ENCODE peak calls at places on chromosomes 16 and 17, in six cellular contexts. I is nephron progenitor cell, H is HFF-Myc, F is left ventricle myocardium inferior, S is neural crest cell, G is K562. K is an unnamed sample.

GRCh38 chr17:39867891-39868553 is at the start of gene ZPBP2:
- DNase-seq in I (no peak), H (no peak), F (no peak), S (no peak), G (no peak), K (no peak)

GRCh38 chr16:78352184-78352583 is 252.7 kb downstream of the WWOX start:
- DNase-seq in I (no peak), H (no peak), F (no peak), S (no peak), G (peak), K (no peak)

GRCh38 chr17:43805117-43805516 is 24.9 kb downstream of the CFAP97D1 start:
- DNase-seq in I (no peak), H (no peak), F (no peak), S (no peak), G (no peak), K (no peak)

GRCh38 chr17:57672205-57672632 is 72.9 kb downstream of the CCDC182 start:
- DNase-seq in I (no peak), H (no peak), F (no peak), S (no peak), G (no peak), K (no peak)

GRCh38 chr17:7081341-7082062 is 1.5 kb upstream of the CLEC10A start:
- DNase-seq in I (no peak), H (no peak), F (no peak), S (no peak), G (no peak), K (no peak)

GRCh38 chr17:67534941-67535340 is 157.9 kb downstream of the PITPNC1 start:
- DNase-seq in I (no peak), H (no peak), F (no peak), S (no peak), G (no peak), K (no peak)

GRCh38 chr17:51224615-51225262 is 35.1 kb downstream of the MBTD1 start:
- DNase-seq in I (no peak), H (no peak), F (no peak), S (no peak), G (no peak), K (no peak)

GRCh38 chr17:79609616-79610150 is 1.2 kb downstream of the RBFOX3 start:
- DNase-seq in I (peak), H (no peak), F (no peak), S (no peak), G (no peak), K (no peak)

GRCh38 chr17:66975614-66976378 is 11.3 kb downstream of the CACNG4 start:
- DNase-seq in I (no peak), H (no peak), F (peak), S (no peak), G (peak), K (no peak)

DNA sequence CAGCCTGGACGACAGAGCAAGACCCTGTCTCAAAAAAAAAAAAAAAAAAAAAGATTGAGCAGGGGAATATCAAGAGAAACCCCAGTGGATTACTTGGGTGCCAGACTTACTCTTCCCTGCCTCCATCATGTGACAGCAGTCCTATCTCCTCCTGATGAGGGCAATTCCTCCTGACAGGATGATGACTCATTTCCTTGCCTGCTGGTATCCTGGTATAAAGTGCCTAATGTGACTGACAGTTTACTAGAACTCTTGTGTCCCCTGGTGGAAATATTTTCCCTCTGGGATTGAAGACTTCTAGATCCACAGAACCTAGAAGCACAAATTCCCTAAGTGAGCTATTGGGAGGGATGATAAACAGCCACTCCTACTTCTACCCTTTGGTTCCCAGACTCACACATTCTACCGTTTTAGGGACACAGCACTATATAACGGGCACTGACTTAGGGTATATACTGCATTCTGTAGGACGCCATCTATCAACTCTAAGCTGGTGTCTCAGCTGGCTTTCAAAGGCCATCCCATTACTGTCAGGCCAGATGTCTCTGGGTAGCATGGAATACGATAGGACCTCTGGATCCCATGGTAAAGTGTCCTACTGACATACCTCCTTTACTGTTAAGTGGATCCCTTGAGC is 114.6 kb upstream of the MED13 start:
- DNase-seq in I (no peak), H (peak), F (no peak), S (no peak), G (peak), K (no peak)
- TF ChIP-seq CTCF in I (no peak), H (no peak), F (no peak), S (no peak), G (peak), K (no peak)

GRCh38 chr17:15411556-15412198 is 55.7 kb downstream of the CDRT4 start:
- DNase-seq in I (no peak), H (no peak), F (no peak), S (no peak), G (no peak), K (no peak)

GRCh38 chr17:15409721-15410247 is 57.6 kb downstream of the CDRT4 start:
- DNase-seq in I (no peak), H (peak), F (peak), S (no peak), G (no peak), K (no peak)

GRCh38 chr17:15406081-15406480 is 61.3 kb downstream of the CDRT4 start:
- DNase-seq in I (no peak), H (no peak), F (no peak), S (no peak), G (no peak), K (no peak)

GRCh38 chr17:15405016-15405415 is 62.4 kb downstream of the CDRT4 start:
- DNase-seq in I (no peak), H (no peak), F (no peak), S (no peak), G (no peak), K (no peak)

DNA sequence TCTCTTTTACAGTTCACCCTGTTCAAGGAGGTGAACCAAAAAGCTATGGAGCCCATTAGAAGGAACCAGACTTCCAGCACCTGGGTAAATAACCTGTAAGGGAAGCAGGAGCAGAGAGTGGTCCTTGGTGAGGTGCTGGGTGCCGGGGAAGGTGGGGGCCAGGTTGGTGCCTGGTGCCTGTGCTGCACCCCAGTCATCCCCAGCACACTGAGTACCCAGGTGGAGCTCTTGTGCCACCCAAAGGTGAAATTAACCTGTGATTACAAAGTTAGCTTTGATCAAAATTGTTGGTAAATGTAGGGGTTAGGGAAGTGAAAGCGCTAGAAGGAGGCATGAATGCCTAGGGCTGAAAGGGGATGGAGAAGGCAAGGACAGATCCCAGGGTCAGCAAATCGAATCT is 58.6 kb downstream of the CDRT4 start:
- DNase-seq in I (no peak), H (no peak), F (no peak), S (no peak), G (no peak), K (no peak)
- TF ChIP-seq CTCF in I (no peak), H (no peak), F (no peak), S (no peak), G (no peak), K (no peak)

GRCh38 chr16:81778861-81779539 is at the start of gene PLCG2:
- DNase-seq in I (peak), H (no peak), F (peak), S (peak), G (peak), K (peak)
- TF ChIP-seq CTCF in I (no peak), H (no peak), F (no peak), S (no peak), G (no peak), K (no peak)

GRCh38 chr17:63113167-63113566 is 147.1 kb downstream of the TANC2 start:
- DNase-seq in I (no peak), H (no peak), F (no peak), S (no peak), G (peak), K (no peak)
- TF ChIP-seq CTCF in I (no peak), H (peak), F (peak), S (peak), G (no peak), K (no peak)

DNA sequence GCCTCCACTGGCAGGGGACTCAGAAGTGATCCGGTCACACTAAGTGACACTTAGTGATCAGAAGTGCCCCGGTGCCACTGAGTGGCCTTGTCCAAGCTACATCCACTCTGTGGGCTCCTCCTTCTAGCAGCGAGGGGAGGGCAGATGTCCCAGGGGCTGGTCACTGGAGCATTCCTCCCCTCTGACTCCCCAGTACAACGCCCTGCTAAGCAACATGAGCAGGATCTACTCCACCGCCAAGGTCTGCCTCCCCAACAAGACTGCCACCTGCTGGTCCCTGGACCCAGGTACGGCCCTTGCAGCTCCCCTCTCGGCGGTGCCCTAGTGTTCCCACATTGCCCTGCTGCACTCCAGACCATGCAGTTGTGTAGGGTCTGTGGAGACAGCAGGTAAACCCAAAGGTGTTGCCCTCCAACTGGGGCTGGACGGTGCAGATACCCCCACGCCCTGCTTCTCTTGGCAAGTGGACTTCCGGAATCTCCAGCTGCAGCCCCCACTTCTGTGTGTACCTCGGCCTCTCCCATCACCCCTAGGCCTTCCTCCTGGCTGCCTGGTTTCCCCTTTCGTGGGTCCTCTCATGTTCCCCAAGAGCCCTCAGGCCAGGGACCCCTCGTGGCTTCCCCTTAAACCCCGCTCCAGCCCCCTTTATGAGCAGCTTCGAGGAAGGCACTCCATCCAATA is 2.1 kb downstream of the ACE start:
- DNase-seq in I (peak), H (peak), F (peak), S (peak), G (peak), K (peak)
- TF ChIP-seq CTCF in I (peak), H (peak), F (peak), S (peak), G (peak), K (peak)

GRCh38 chr16:49556252-49557069 is 182.9 kb downstream of the C16orf78 start:
- DNase-seq in I (peak), H (no peak), F (no peak), S (peak), G (peak), K (no peak)
- TF ChIP-seq CTCF in I (peak), H (peak), F (peak), S (peak), G (peak), K (no peak)

GRCh38 chr16:592518-593306 is 2.8 kb downstream of the RAB40C start:
- DNase-seq in I (no peak), H (no peak), F (no peak), S (no peak), G (no peak), K (peak)
- TF ChIP-seq CTCF in I (no peak), H (no peak), F (no peak), S (no peak), G (no peak), K (no peak)

K was measured in mucosa of descending colon.